ENCODE peak calls at places on chromosomes 2 and 18, in four cellular contexts. M is NCI-H1092; W is esophagus squamous epithelium; G is stimulated activated CD4-positive, alpha-beta T cell treated with anti-CD3 and anti-CD28 coated beads, Interleukin-15, amount 100 ng/mL, for 24 hours. X is an unnamed sample.

GRCh38 chr2:44969936-44970335 is 28.4 kb downstream of the SIX3 start:
- DNase-seq in G (no peak), M (no peak), W (no peak), X (no peak)

GRCh38 chr18:76405761-76406356 is 89.2 kb downstream of the ZNF516 start:
- DNase-seq in W (no peak), M (no peak), G (no peak), X (peak; percentile 38)

GRCh38 chr2:198287706-198288105 is 483.3 kb downstream of the PLCL1 start:
- DNase-seq in M (no peak), W (no peak), G (no peak), X (no peak)

GRCh38 chr18:76580288-76580962 is 85.4 kb upstream of the ZNF516 start:
- DNase-seq in M (no peak), G (no peak), W (no peak), X (no peak)

GRCh38 chr2:191391171-191391570 is 146.0 kb downstream of the MYO1B start:
- DNase-seq in W (no peak), M (no peak), G (no peak), X (no peak)

GRCh38 chr2:195489101-195489500 is 167.9 kb upstream of the SLC39A10 start:
- DNase-seq in M (no peak), W (no peak), G (no peak), X (no peak)

GRCh38 chr2:217935901-217936684 is 66.7 kb downstream of the TNS1 start:
- DNase-seq in G (no peak), W (no peak), M (no peak), X (no peak)

GRCh38 chr2:43146083-43146482 is 80.3 kb downstream of the ZFP36L2 start:
- DNase-seq in G (no peak), W (no peak), M (no peak), X (no peak)

GRCh38 chr18:62339106-62339988 is 14.2 kb downstream of the TNFRSF11A start:
- DNase-seq in G (peak; percentile 39), M (no peak), W (no peak), X (no peak)

GRCh38 chr2:122078451-122078850 is 323.0 kb downstream of the TSN start:
- DNase-seq in M (no peak), G (no peak), W (no peak), X (no peak)

GRCh38 chr2:150784389-150784788 is 296.9 kb upstream of the RND3 start:
- DNase-seq in G (no peak), W (no peak), M (no peak), X (no peak)

GRCh38 chr2:9095690-9096089 is 92.2 kb upstream of the MBOAT2 start:
- DNase-seq in M (no peak), W (no peak), G (no peak), X (no peak)

GRCh38 chr2:200761168-200761715 is 50.5 kb upstream of the BZW1 start:
- DNase-seq in M (no peak), G (no peak), W (no peak), X (no peak)

GRCh38 chr2:104793971-104794370 is 59.9 kb upstream of the POU3F3 start:
- DNase-seq in G (no peak), M (no peak), W (no peak), X (no peak)

GRCh38 chr18:46419391-46420141 is 237.5 kb downstream of the LOXHD1 start:
- DNase-seq in W (no peak), G (no peak), M (no peak), X (no peak)

GRCh38 chr2:60066096-60066839 is 487.2 kb downstream of the BCL11A start:
- DNase-seq in M (no peak), G (no peak), W (no peak), X (no peak)

GRCh38 chr2:73072416-73072815 is 904 bp upstream of the SFXN5 start:
- DNase-seq in W (no peak), G (no peak), M (no peak), X (no peak)

GRCh38 chr2:86477349-86477748 is 36.2 kb downstream of the KDM3A start:
- DNase-seq in W (no peak), G (no peak), M (no peak), X (no peak)

GRCh38 chr2:110216199-110216598 is 3.9 kb upstream of the MTLN start:
- DNase-seq in W (no peak), G (no peak), M (no peak), X (no peak)

GRCh38 chr18:79139206-79139605 is 70.0 kb downstream of the ATP9B start:
- DNase-seq in W (no peak), M (no peak), G (peak; percentile 5), X (no peak)

GRCh38 chr2:240069846-240070245 is 16.5 kb upstream of the OR6B3 start:
- DNase-seq in M (no peak), W (no peak), G (no peak), X (no peak)

GRCh38 chr2:238256594-238257104 is 16.8 kb upstream of the HES6 start:
- DNase-seq in M (peak; percentile 79), G (peak; percentile 81), W (peak; percentile 22), X (no peak)

GRCh38 chr2:75241696-75242095 is 42.4 kb upstream of the TACR1 start:
- DNase-seq in G (no peak), W (no peak), M (no peak), X (peak; percentile 2)

GRCh38 chr18:12278153-12278764 is 24.1 kb downstream of the CIDEA start:
- DNase-seq in M (no peak), G (no peak), W (no peak), X (no peak)

GRCh38 chr18:9353596-9353995 is 19.0 kb downstream of the TWSG1 start:
- DNase-seq in M (no peak), G (no peak), W (no peak), X (no peak)

GRCh38 chr18:46264255-46264654 is 160.1 kb downstream of the HAUS1 start:
- DNase-seq in W (no peak), M (no peak), G (no peak), X (no peak)

GRCh38 chr2:215269397-215270117 is 42.3 kb upstream of the ATIC start:
- DNase-seq in G (peak; percentile 66), M (peak; percentile 70), W (no peak), X (no peak)

GRCh38 chr18:80245781-80246655 is 1.3 kb downstream of the PARD6G start:
- DNase-seq in G (peak; percentile 7), W (no peak), M (no peak), X (no peak)

GRCh38 chr2:202883987-202884675 is 12.6 kb upstream of the ICA1L start:
- DNase-seq in W (no peak), G (no peak), M (no peak), X (no peak)

GRCh38 chr2:31294230-31294629 is 60.3 kb downstream of the EHD3 start:
- DNase-seq in W (no peak), G (no peak), M (no peak), X (no peak)

GRCh38 chr2:77421971-77422370 is 100.2 kb downstream of the LRRTM4 start:
- DNase-seq in W (no peak), G (no peak), M (no peak), X (no peak)

GRCh38 chr18:56645415-56646016 is 5.6 kb upstream of the WDR7 start:
- DNase-seq in G (no peak), M (peak; percentile 1), W (no peak), X (no peak)

GRCh38 chr2:21268197-21268870 is 144.6 kb downstream of the TDRD15 start:
- DNase-seq in G (no peak), W (no peak), M (no peak), X (no peak)

GRCh38 chr2:187075106-187076070 is 226.4 kb upstream of the ZSWIM2 start:
- DNase-seq in M (no peak), G (no peak), W (no peak), X (no peak)

GRCh38 chr2:59206361-59206760 is 965.2 kb upstream of the FANCL start:
- DNase-seq in W (no peak), M (no peak), G (no peak), X (no peak)

GRCh38 chr2:143482761-143483160 is 353.5 kb downstream of the ARHGAP15 start:
- DNase-seq in M (no peak), W (no peak), G (no peak), X (no peak)

X was measured in iPS DF 19.7.